ENCODE peak calls at places on chromosomes 6 and 20, in eight cellular contexts. F is effector memory CD8-positive, alpha-beta T cell; T is Jurkat, Clone E6-1; W is stimulated activated naive B cell treated with anti-CD40 and anti-IgM and Interleukin-4, amounts not matched to agents 10 μg/mL and 1 μg/mL and 100 μg/mL, for 72 hours; I is BE2C; X is mammary epithelial cell; H is cerebellar cortex; D is fibroblast of pulmonary artery. N is an unnamed sample.

GRCh38 chr20:47272893-47273590 is 83.5 kb downstream of the ZMYND8 start:
- DNase-seq in I (peak), H (peak), T (peak), X (peak), D (peak), F (peak), W (peak), N (no peak)

GRCh38 chr6:147508871-147509608 is 550 bp downstream of the SAMD5 start:
- DNase-seq in T (no peak), D (no peak), W (no peak), H (no peak), X (no peak), F (no peak), I (peak), N (no peak)

GRCh38 chr6:133854167-133854632 is 34.7 kb upstream of the TCF21 start:
- DNase-seq in H (no peak), I (no peak), W (no peak), T (no peak), X (no peak), D (no peak), F (no peak), N (no peak)

GRCh38 chr6:1290805-1291204 is 21.1 kb upstream of the FOXQ1 start:
- DNase-seq in F (no peak), I (no peak), W (no peak), D (no peak), H (no peak), X (no peak), T (no peak), N (no peak)

GRCh38 chr6:75409286-75409685 is 84.3 kb downstream of the FILIP1 start:
- DNase-seq in W (no peak), H (no peak), D (no peak), I (no peak), F (no peak), X (no peak), T (no peak), N (no peak)

GRCh38 chr6:109736273-109737031 is 45.4 kb downstream of the FIG4 start:
- DNase-seq in I (no peak), W (no peak), T (no peak), H (no peak), X (no peak), F (no peak), D (no peak), N (no peak)

GRCh38 chr6:158853872-158854213 is 34.7 kb upstream of the EZR start:
- DNase-seq in I (no peak), X (no peak), T (no peak), W (no peak), H (no peak), F (peak), D (no peak), N (no peak)

GRCh38 chr20:63345328-63346100 is 15.6 kb downstream of the CHRNA4 start:
- DNase-seq in F (no peak), X (no peak), W (no peak), H (no peak), T (no peak), I (peak), D (no peak), N (no peak)

GRCh38 chr6:143248359-143248758 is 187.7 kb downstream of the AIG1 start:
- DNase-seq in H (no peak), I (no peak), T (no peak), D (no peak), X (peak), F (no peak), W (no peak), N (no peak)

GRCh38 chr6:42257063-42257462 is 39.4 kb upstream of the MRPS10 start:
- DNase-seq in H (no peak), I (no peak), D (peak), X (no peak), F (no peak), T (no peak), W (no peak), N (no peak)

GRCh38 chr20:40676466-40676865 is 12.6 kb downstream of the MAFB start:
- DNase-seq in F (no peak), X (no peak), W (no peak), H (no peak), I (no peak), T (no peak), D (no peak), N (no peak)

GRCh38 chr6:39389372-39389767 is 66.9 kb upstream of the KCNK16 start:
- DNase-seq in D (peak), T (no peak), H (no peak), X (no peak), W (no peak), F (no peak), I (no peak), N (no peak)

GRCh38 chr6:36028088-36028886 is 679 bp downstream of the MAPK14 start:
- DNase-seq in H (peak), I (peak), D (no peak), T (no peak), X (peak), F (no peak), W (peak), N (peak)

GRCh38 chr6:169266261-169266660 is 12.6 kb upstream of the THBS2 start:
- DNase-seq in H (no peak), W (no peak), F (no peak), D (no peak), T (no peak), I (no peak), X (no peak), N (no peak)

GRCh38 chr6:3616565-3617176 is 134.8 kb downstream of the PXDC1 start:
- DNase-seq in H (no peak), F (no peak), W (no peak), D (no peak), I (no peak), T (no peak), X (no peak), N (no peak)

GRCh38 chr6:9250852-9251251 is 815.5 kb upstream of the SLC35B3 start:
- DNase-seq in X (peak), H (peak), F (no peak), W (no peak), I (no peak), D (peak), T (no peak), N (no peak)

GRCh38 chr6:92848901-92849300 is 570.5 kb downstream of the EPHA7 start:
- DNase-seq in H (no peak), W (no peak), T (no peak), F (no peak), X (no peak), D (no peak), I (no peak), N (no peak)

GRCh38 chr6:44052419-44053011 is 74.7 kb downstream of the MRPL14 start:
- DNase-seq in W (no peak), D (peak), I (peak), X (peak), F (no peak), T (no peak), H (peak), N (peak)

GRCh38 chr20:51426879-51427624 is 115.5 kb downstream of the NFATC2 start:
- DNase-seq in F (peak), I (no peak), D (no peak), X (no peak), T (no peak), W (no peak), H (no peak), N (no peak)

GRCh38 chr6:137043710-137044365 is 927 bp downstream of the IL20RA start:
- DNase-seq in I (peak), W (no peak), D (peak), T (no peak), F (no peak), H (peak), X (peak), N (no peak)

GRCh38 chr6:39685486-39685826 is 39.8 kb downstream of the KIF6 start:
- DNase-seq in T (no peak), H (no peak), W (no peak), D (no peak), I (no peak), X (no peak), F (no peak), N (no peak)

GRCh38 chr6:120103616-120104015 is 754.1 kb upstream of the MAN1A1 start:
- DNase-seq in F (no peak), D (no peak), X (no peak), I (no peak), T (no peak), H (no peak), W (no peak), N (no peak)

GRCh38 chr6:78465042-78465634 is 402.2 kb upstream of the IRAK1BP1 start:
- DNase-seq in T (no peak), I (no peak), D (no peak), F (no peak), X (no peak), H (no peak), W (no peak), N (no peak)

GRCh38 chr20:36210561-36210960 is 25.7 kb upstream of the AAR2 start:
- DNase-seq in D (no peak), T (no peak), X (no peak), F (no peak), I (no peak), H (no peak), W (no peak), N (no peak)

GRCh38 chr20:57610261-57610952 is 9.8 kb downstream of the ZBP1 start:
- DNase-seq in F (no peak), W (no peak), D (no peak), H (no peak), T (no peak), X (no peak), I (peak), N (no peak)

GRCh38 chr20:11207749-11208502 is 534.1 kb upstream of the JAG1 start:
- DNase-seq in I (no peak), T (no peak), F (no peak), D (peak), X (peak), H (no peak), W (no peak), N (no peak)

GRCh38 chr6:3665608-3666007 is 85.9 kb downstream of the PXDC1 start:
- DNase-seq in D (no peak), W (no peak), T (no peak), I (no peak), F (no peak), X (no peak), H (peak), N (no peak)

GRCh38 chr6:104603108-104603745 is 256.5 kb downstream of the HACE1 start:
- DNase-seq in W (no peak), D (no peak), T (no peak), F (no peak), H (peak), X (no peak), I (no peak), N (no peak)

GRCh38 chr20:36929290-36929689 is 22.2 kb downstream of the SAMHD1 start:
- DNase-seq in T (no peak), D (peak), X (peak), W (no peak), I (no peak), H (no peak), F (no peak), N (no peak)

GRCh38 chr6:5398530-5398929 is 137.2 kb downstream of the FARS2 start:
- DNase-seq in F (peak), X (peak), T (peak), D (peak), H (no peak), W (no peak), I (no peak), N (no peak)

GRCh38 chr20:20375862-20376261 is 8.0 kb downstream of the INSM1 start:
- DNase-seq in D (no peak), F (no peak), T (no peak), W (no peak), H (no peak), I (no peak), X (no peak), N (no peak)

GRCh38 chr6:33172307-33173227 is 19.7 kb downstream of the COL11A2 start:
- DNase-seq in X (peak), I (peak), W (no peak), T (no peak), F (no peak), D (peak), H (peak), N (no peak)

GRCh38 chr6:3460253-3460652 is 3.4 kb upstream of the SLC22A23 start:
- DNase-seq in I (no peak), X (no peak), H (no peak), W (no peak), T (no peak), F (no peak), D (no peak), N (no peak)

GRCh38 chr20:18778993-18779392 is 34.6 kb upstream of the SCP2D1 start:
- DNase-seq in F (no peak), T (no peak), D (no peak), H (no peak), I (no peak), W (no peak), X (no peak), N (no peak)

GRCh38 chr6:111972714-111973678 is 80.9 kb upstream of the CCN6 start:
- DNase-seq in T (no peak), H (no peak), F (peak), D (peak), W (no peak), I (no peak), X (peak), N (peak)

GRCh38 chr6:158810149-158811095 is 8.7 kb downstream of the EZR start:
- DNase-seq in D (no peak), H (no peak), F (no peak), X (no peak), W (no peak), T (no peak), I (no peak), N (no peak)